ENCODE peak calls at places on chromosomes 11 and 22, in seven cellular contexts. One of them, this sample, is unnamed. For H3K36me3 and H3K27me3, the result is how much of the 10 kb centered on the place peaks cover.

GRCh38 chr11:2745511-2745910 is 45.7 kb upstream of the KCNQ1OT1 start:
- DNase-seq in transverse colon: no peak
- DNase-seq in adipocyte: no peak
- DNase-seq in astrocyte: no peak
- DNase-seq in CD8-positive, alpha-beta T cell: no peak
- DNase-seq in IMR-90: no peak
- DNase-seq in gastrocnemius medialis: no peak
- DNase-seq in this sample: no peak

GRCh38 chr11:44457862-44458261 is 107.6 kb upstream of the CD82 start:
- DNase-seq in transverse colon: no peak
- DNase-seq in adipocyte: no peak
- DNase-seq in IMR-90: no peak
- DNase-seq in CD8-positive, alpha-beta T cell: no peak
- DNase-seq in astrocyte: no peak
- DNase-seq in gastrocnemius medialis: no peak
- DNase-seq in this sample: no peak

GRCh38 chr11:31817054-31817620 is 6.0 kb upstream of the PAX6 start:
- DNase-seq in CD8-positive, alpha-beta T cell: no peak
- DNase-seq in IMR-90: no peak
- DNase-seq in transverse colon: no peak
- DNase-seq in gastrocnemius medialis: no peak
- DNase-seq in adipocyte: no peak
- DNase-seq in astrocyte: peak
- DNase-seq in this sample: peak

GRCh38 chr22:24303007-24303406 is 32.4 kb downstream of the SPECC1L start:
- DNase-seq in transverse colon: no peak
- DNase-seq in IMR-90: no peak
- DNase-seq in adipocyte: no peak
- DNase-seq in astrocyte: no peak
- DNase-seq in gastrocnemius medialis: no peak
- DNase-seq in CD8-positive, alpha-beta T cell: no peak
- DNase-seq in this sample: no peak

GRCh38 chr22:24406322-24407277 is 20.8 kb upstream of the ADORA2A start:
- DNase-seq in adipocyte: no peak
- DNase-seq in transverse colon: no peak
- DNase-seq in gastrocnemius medialis: no peak
- DNase-seq in astrocyte: no peak
- DNase-seq in CD8-positive, alpha-beta T cell: no peak
- DNase-seq in IMR-90: no peak
- DNase-seq in this sample: no peak

GRCh38 chr11:76577921-76578654 is 92.5 kb downstream of the LRRC32 start:
- DNase-seq in CD8-positive, alpha-beta T cell: no peak
- DNase-seq in transverse colon: no peak
- DNase-seq in astrocyte: no peak
- DNase-seq in adipocyte: no peak
- DNase-seq in IMR-90: no peak
- DNase-seq in gastrocnemius medialis: no peak
- DNase-seq in this sample: no peak

GRCh38 chr11:111926505-111927391 is 8.0 kb downstream of the C11orf52 start:
- DNase-seq in IMR-90: peak
- DNase-seq in transverse colon: peak
- DNase-seq in gastrocnemius medialis: peak
- DNase-seq in CD8-positive, alpha-beta T cell: peak
- DNase-seq in adipocyte: peak
- DNase-seq in astrocyte: peak
- DNase-seq in this sample: peak

GRCh38 chr22:43955883-43956286 is 643 bp downstream of the SAMM50 start:
- DNase-seq in gastrocnemius medialis: no peak
- DNase-seq in adipocyte: no peak
- DNase-seq in IMR-90: no peak
- DNase-seq in astrocyte: peak
- DNase-seq in CD8-positive, alpha-beta T cell: no peak
- DNase-seq in transverse colon: no peak
- DNase-seq in this sample: peak

GRCh38 chr11:79439430-79439892 is 1.4 kb downstream of the TENM4 start:
- DNase-seq in IMR-90: peak
- DNase-seq in transverse colon: no peak
- DNase-seq in CD8-positive, alpha-beta T cell: no peak
- DNase-seq in astrocyte: peak
- DNase-seq in adipocyte: peak
- DNase-seq in gastrocnemius medialis: no peak
- DNase-seq in this sample: no peak

GRCh38 chr11:64286801-64287159 is 1.1 kb downstream of the GPR137 start:
- DNase-seq in IMR-90: no peak
- DNase-seq in adipocyte: no peak
- DNase-seq in transverse colon: no peak
- DNase-seq in gastrocnemius medialis: no peak
- DNase-seq in CD8-positive, alpha-beta T cell: no peak
- DNase-seq in astrocyte: no peak
- DNase-seq in this sample: no peak
- H3K4me3 ChIP-seq in IMR-90: no peak
- H3K4me3 ChIP-seq in adipocyte: no peak
- H3K4me3 ChIP-seq in transverse colon: no peak
- H3K4me3 ChIP-seq in gastrocnemius medialis: no peak
- H3K4me3 ChIP-seq in CD8-positive, alpha-beta T cell: no peak
- H3K4me3 ChIP-seq in astrocyte: no peak
- H3K4me3 ChIP-seq in this sample: no peak

DNA sequence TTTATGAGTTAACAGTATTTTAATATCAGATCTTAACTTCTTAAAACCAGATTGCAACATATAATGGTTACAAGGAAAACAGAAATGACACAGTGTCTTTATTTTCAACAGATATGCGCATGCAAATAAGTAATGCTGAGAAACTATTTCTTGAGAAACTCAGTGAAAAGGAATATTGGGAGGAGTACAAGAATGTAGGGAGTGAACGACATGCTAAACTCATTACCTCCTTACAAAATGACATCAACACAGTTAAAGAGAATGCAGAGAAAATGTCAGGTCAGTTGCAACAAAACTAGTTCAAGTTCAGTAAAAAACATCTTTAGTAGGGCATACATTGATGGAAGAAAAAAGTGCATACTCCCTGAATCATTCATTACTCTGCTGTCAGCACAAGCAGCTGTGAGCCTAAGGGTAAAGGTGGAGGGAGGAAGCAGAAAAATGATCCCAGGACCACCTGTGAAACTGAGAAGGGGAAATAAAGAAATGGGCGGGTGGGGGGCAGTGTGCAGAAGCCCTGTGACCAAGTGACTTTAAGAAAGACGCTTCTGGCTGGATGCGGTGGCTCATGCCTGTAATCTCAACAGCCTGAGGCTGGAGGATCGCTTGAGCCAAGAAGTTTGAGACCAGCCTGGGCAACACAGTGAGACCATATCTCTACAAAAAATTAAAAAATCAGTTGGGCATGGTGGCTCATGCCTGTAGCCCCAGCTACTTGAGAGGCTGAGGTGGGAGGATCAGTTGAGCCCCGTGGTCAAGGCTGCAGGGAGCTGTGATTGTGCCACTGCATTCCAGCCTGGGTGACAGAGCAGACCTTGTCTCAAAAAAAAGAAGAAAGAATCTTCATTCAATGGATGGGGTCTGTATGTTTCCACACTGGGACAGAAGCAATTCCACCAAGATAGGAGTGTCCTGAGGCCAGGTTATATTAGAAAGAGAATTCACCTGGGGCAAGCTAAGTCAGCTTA is 31.2 kb downstream of the CCDC83 start:
- DNase-seq in CD8-positive, alpha-beta T cell: no peak
- DNase-seq in gastrocnemius medialis: no peak
- DNase-seq in IMR-90: peak
- DNase-seq in astrocyte: peak
- DNase-seq in transverse colon: no peak
- DNase-seq in adipocyte: peak
- DNase-seq in this sample: no peak
- H3K36me3 ChIP-seq in CD8-positive, alpha-beta T cell: under half
- H3K36me3 ChIP-seq in gastrocnemius medialis: under half
- H3K36me3 ChIP-seq in IMR-90: under half
- H3K36me3 ChIP-seq in astrocyte: under half
- H3K36me3 ChIP-seq in transverse colon: under half
- H3K36me3 ChIP-seq in adipocyte: under half
- H3K36me3 ChIP-seq in this sample: under half

DNA sequence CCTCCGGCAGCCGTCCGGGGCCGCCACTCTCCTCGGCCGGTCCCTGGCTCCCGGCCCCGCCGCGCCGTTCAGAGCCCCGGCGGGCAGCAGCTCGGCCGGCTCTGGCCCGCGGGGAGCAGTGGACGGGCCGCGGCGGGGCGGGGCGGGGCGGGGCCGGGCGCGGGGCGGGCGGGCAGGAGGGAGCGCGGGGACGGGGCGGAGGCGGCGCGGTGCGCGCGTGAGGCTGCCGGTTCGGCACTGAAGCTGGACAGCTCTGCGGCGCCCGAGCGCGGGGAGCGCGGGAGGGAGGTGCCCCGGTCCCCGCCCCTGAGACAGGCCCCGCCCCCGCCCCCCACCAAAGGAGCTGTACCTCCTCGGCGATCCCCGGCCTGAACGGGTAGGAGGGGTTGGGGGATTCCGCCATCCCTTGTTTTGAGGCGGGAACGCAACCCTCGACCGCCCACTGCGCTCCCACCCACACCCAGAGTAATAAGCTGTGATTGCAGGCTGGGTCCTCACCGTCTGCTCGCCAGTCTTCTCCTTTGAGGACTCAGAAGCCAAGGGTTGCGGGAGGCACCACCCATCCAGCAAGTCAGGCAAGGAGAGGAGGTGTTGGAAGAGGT is at the start of gene DRD2:
- DNase-seq in gastrocnemius medialis: no peak
- DNase-seq in adipocyte: peak
- DNase-seq in IMR-90: no peak
- DNase-seq in astrocyte: no peak
- DNase-seq in transverse colon: no peak
- DNase-seq in CD8-positive, alpha-beta T cell: no peak
- DNase-seq in this sample: peak
- H3K27me3 ChIP-seq in gastrocnemius medialis: half or more
- H3K27me3 ChIP-seq in adipocyte: half or more
- H3K27me3 ChIP-seq in IMR-90: under half
- H3K27me3 ChIP-seq in astrocyte: under half
- H3K27me3 ChIP-seq in transverse colon: half or more
- H3K27me3 ChIP-seq in CD8-positive, alpha-beta T cell: under half
- H3K27me3 ChIP-seq in this sample: under half

DNA sequence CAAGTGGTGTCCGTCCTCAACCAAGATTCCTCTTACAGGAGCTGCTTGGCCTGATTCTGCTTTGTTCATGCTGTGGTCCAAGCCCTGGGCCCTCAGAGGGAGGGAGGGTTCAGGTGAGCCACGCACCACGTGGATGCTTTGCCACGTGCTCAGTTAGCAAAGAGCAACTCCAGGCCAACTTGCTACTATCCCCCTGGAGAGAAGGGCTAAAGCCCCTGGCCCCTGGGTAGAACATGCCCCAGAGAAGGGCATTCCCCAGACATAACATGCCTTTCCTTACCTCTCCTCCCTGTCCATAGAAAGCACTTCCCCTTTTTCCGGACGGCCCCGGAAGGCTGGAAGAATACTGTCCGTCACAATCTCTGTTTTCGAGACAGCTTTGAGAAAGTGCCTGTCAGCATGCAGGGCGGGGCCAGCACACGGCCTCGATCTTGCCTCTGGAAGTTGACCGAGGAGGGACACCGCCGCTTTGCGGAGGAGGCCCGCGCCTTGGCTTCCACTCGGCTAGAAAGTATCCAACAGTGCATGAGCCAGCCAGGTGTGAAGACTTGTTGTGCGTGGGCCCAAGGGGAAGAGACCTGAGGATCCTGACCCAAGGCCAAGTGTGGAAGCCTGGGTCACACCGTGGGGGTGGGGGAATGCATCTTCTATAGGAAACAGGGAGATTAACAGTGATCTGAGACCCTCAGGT is 8.8 kb downstream of the FOXR1 start:
- DNase-seq in adipocyte: no peak
- DNase-seq in transverse colon: no peak
- DNase-seq in CD8-positive, alpha-beta T cell: no peak
- DNase-seq in IMR-90: no peak
- DNase-seq in astrocyte: no peak
- DNase-seq in gastrocnemius medialis: peak
- DNase-seq in this sample: no peak
- H3K4me3 ChIP-seq in adipocyte: peak
- H3K4me3 ChIP-seq in transverse colon: no peak
- H3K4me3 ChIP-seq in CD8-positive, alpha-beta T cell: no peak
- H3K4me3 ChIP-seq in IMR-90: no peak
- H3K4me3 ChIP-seq in astrocyte: no peak
- H3K4me3 ChIP-seq in gastrocnemius medialis: no peak
- H3K4me3 ChIP-seq in this sample: no peak

DNA sequence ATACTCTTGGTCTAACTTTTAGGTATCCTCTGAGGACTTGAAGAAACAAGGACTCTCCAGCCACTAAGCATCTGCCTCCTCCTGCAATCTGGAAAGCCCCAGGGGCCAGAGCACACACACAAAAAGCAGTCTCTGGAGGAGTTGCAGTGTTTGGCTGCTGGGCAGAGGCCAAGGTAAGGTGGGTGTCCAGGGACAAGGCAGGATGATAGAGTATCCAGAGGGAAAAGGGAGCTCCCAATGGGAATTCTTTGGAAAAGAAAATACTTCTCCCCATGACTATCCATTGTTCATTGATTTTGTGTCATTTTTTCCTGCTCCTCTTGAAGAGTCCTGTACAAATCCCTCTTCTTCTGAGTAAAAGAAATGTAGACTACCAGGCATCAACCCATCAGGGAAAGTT is at the start of gene OR52I2:
- DNase-seq in transverse colon: no peak
- DNase-seq in adipocyte: no peak
- DNase-seq in astrocyte: no peak
- DNase-seq in IMR-90: no peak
- DNase-seq in CD8-positive, alpha-beta T cell: no peak
- DNase-seq in gastrocnemius medialis: no peak
- DNase-seq in this sample: no peak
- H3K36me3 ChIP-seq in transverse colon: under half
- H3K36me3 ChIP-seq in adipocyte: under half
- H3K36me3 ChIP-seq in astrocyte: under half
- H3K36me3 ChIP-seq in IMR-90: under half
- H3K36me3 ChIP-seq in CD8-positive, alpha-beta T cell: under half
- H3K36me3 ChIP-seq in gastrocnemius medialis: under half
- H3K36me3 ChIP-seq in this sample: under half